ENCODE peak calls at places on chromosomes 13 and 19, in five cellular contexts. One of them, this sample, is unnamed.

GRCh38 chr19:49689133-49690072 is at the start of gene ADM5:
- DNase-seq in RPMI8226: no peak
- DNase-seq in stimulated activated CD8-positive, alpha-beta memory T cell treated with anti-CD3 and anti-CD28 coated beads, Interleukin-2, amount 100 ng/mL, for 48 hours: peak
- DNase-seq in stimulated activated CD4-positive, alpha-beta T cell treated with anti-CD3 and anti-CD28 coated beads, TNF-alpha, amount 100 ng/mL, for 48 hours: no peak
- DNase-seq in thoracic aorta: no peak
- DNase-seq in this sample: no peak

GRCh38 chr13:32538234-32538620 is 368 bp downstream of the N4BP2L2 start:
- DNase-seq in thoracic aorta: no peak
- DNase-seq in stimulated activated CD8-positive, alpha-beta memory T cell treated with anti-CD3 and anti-CD28 coated beads, Interleukin-2, amount 100 ng/mL, for 48 hours: no peak
- DNase-seq in stimulated activated CD4-positive, alpha-beta T cell treated with anti-CD3 and anti-CD28 coated beads, TNF-alpha, amount 100 ng/mL, for 48 hours: no peak
- DNase-seq in RPMI8226: peak
- DNase-seq in this sample: no peak

GRCh38 chr19:29923653-29924052 is 18.4 kb upstream of the URI1 start:
- DNase-seq in stimulated activated CD8-positive, alpha-beta memory T cell treated with anti-CD3 and anti-CD28 coated beads, Interleukin-2, amount 100 ng/mL, for 48 hours: no peak
- DNase-seq in stimulated activated CD4-positive, alpha-beta T cell treated with anti-CD3 and anti-CD28 coated beads, TNF-alpha, amount 100 ng/mL, for 48 hours: no peak
- DNase-seq in RPMI8226: no peak
- DNase-seq in thoracic aorta: no peak
- DNase-seq in this sample: no peak

GRCh38 chr13:76790519-76791289 is 95.5 kb downstream of the KCTD12 start:
- DNase-seq in stimulated activated CD8-positive, alpha-beta memory T cell treated with anti-CD3 and anti-CD28 coated beads, Interleukin-2, amount 100 ng/mL, for 48 hours: no peak
- DNase-seq in thoracic aorta: no peak
- DNase-seq in RPMI8226: peak
- DNase-seq in stimulated activated CD4-positive, alpha-beta T cell treated with anti-CD3 and anti-CD28 coated beads, TNF-alpha, amount 100 ng/mL, for 48 hours: no peak
- DNase-seq in this sample: no peak

GRCh38 chr19:861756-862528 is 2.5 kb downstream of the CFD start:
- DNase-seq in RPMI8226: peak
- DNase-seq in stimulated activated CD4-positive, alpha-beta T cell treated with anti-CD3 and anti-CD28 coated beads, TNF-alpha, amount 100 ng/mL, for 48 hours: peak
- DNase-seq in stimulated activated CD8-positive, alpha-beta memory T cell treated with anti-CD3 and anti-CD28 coated beads, Interleukin-2, amount 100 ng/mL, for 48 hours: peak
- DNase-seq in thoracic aorta: no peak
- DNase-seq in this sample: peak

GRCh38 chr19:55247621-55248099 is 11.2 kb downstream of the PPP6R1 start:
- DNase-seq in thoracic aorta: no peak
- DNase-seq in stimulated activated CD8-positive, alpha-beta memory T cell treated with anti-CD3 and anti-CD28 coated beads, Interleukin-2, amount 100 ng/mL, for 48 hours: no peak
- DNase-seq in RPMI8226: no peak
- DNase-seq in stimulated activated CD4-positive, alpha-beta T cell treated with anti-CD3 and anti-CD28 coated beads, TNF-alpha, amount 100 ng/mL, for 48 hours: no peak
- DNase-seq in this sample: no peak

GRCh38 chr13:112688560-112689497 is 1.0 kb upstream of the ATP11A start:
- DNase-seq in stimulated activated CD4-positive, alpha-beta T cell treated with anti-CD3 and anti-CD28 coated beads, TNF-alpha, amount 100 ng/mL, for 48 hours: peak
- DNase-seq in stimulated activated CD8-positive, alpha-beta memory T cell treated with anti-CD3 and anti-CD28 coated beads, Interleukin-2, amount 100 ng/mL, for 48 hours: peak
- DNase-seq in RPMI8226: no peak
- DNase-seq in thoracic aorta: no peak
- DNase-seq in this sample: no peak

GRCh38 chr19:3642987-3643386 is 16.4 kb upstream of the CACTIN start:
- DNase-seq in thoracic aorta: no peak
- DNase-seq in stimulated activated CD4-positive, alpha-beta T cell treated with anti-CD3 and anti-CD28 coated beads, TNF-alpha, amount 100 ng/mL, for 48 hours: peak
- DNase-seq in stimulated activated CD8-positive, alpha-beta memory T cell treated with anti-CD3 and anti-CD28 coated beads, Interleukin-2, amount 100 ng/mL, for 48 hours: peak
- DNase-seq in RPMI8226: no peak
- DNase-seq in this sample: peak

GRCh38 chr19:51083181-51083580 is 494 bp upstream of the KLK14 start:
- DNase-seq in stimulated activated CD8-positive, alpha-beta memory T cell treated with anti-CD3 and anti-CD28 coated beads, Interleukin-2, amount 100 ng/mL, for 48 hours: no peak
- DNase-seq in RPMI8226: no peak
- DNase-seq in stimulated activated CD4-positive, alpha-beta T cell treated with anti-CD3 and anti-CD28 coated beads, TNF-alpha, amount 100 ng/mL, for 48 hours: no peak
- DNase-seq in thoracic aorta: no peak
- DNase-seq in this sample: no peak

GRCh38 chr13:42883142-42883541 is 101.8 kb downstream of the FAM216B start:
- DNase-seq in RPMI8226: no peak
- DNase-seq in stimulated activated CD8-positive, alpha-beta memory T cell treated with anti-CD3 and anti-CD28 coated beads, Interleukin-2, amount 100 ng/mL, for 48 hours: no peak
- DNase-seq in thoracic aorta: no peak
- DNase-seq in stimulated activated CD4-positive, alpha-beta T cell treated with anti-CD3 and anti-CD28 coated beads, TNF-alpha, amount 100 ng/mL, for 48 hours: no peak
- DNase-seq in this sample: no peak

This sample was measured in HCT116.